ENCODE peak calls at places on chromosomes 12 and 14, in nine cellular contexts. Z is lung; C is GDM1; N is uterus; H is CD8-positive, alpha-beta memory T cell; I is hypothalamus; R is GM19239; P is LoVo; O is GM12865. S is an unnamed sample.

GRCh38 chr14:75449703-75450102 is 21.9 kb downstream of the JDP2 start:
- DNase-seq in C (no peak), Z (no peak), O (no peak), H (no peak), I (no peak), P (no peak), R (no peak), N (no peak), S (no peak)

GRCh38 chr14:85415015-85415712 is 114.8 kb upstream of the FLRT2 start:
- DNase-seq in O (no peak), H (no peak), P (peak; percentile 42), N (peak; percentile 47), I (no peak), C (no peak), R (no peak), Z (peak; percentile 40), S (no peak)

GRCh38 chr12:120180975-120181374 is 13.5 kb downstream of the GCN1 start:
- DNase-seq in O (no peak), P (no peak), R (no peak), H (no peak), N (no peak), C (no peak), I (no peak), Z (no peak), S (no peak)

GRCh38 chr12:32051511-32052299 is 54.9 kb upstream of the BICD1 start:
- DNase-seq in R (no peak), P (peak; percentile 41), Z (no peak), O (no peak), C (peak; percentile 28), N (no peak), H (no peak), I (no peak), S (no peak)

GRCh38 chr14:71647086-71647784 is 285.0 kb upstream of the RGS6 start:
- DNase-seq in R (no peak), N (no peak), Z (peak; percentile 44), H (no peak), O (no peak), C (no peak), I (no peak), P (peak; percentile 38), S (no peak)

GRCh38 chr12:82366182-82366581 is 7.9 kb downstream of the METTL25 start:
- DNase-seq in I (no peak), O (no peak), C (no peak), Z (no peak), N (no peak), P (no peak), R (no peak), H (no peak), S (no peak)

GRCh38 chr14:32367501-32367900 is 38.4 kb downstream of the AKAP6 start:
- DNase-seq in Z (no peak), O (no peak), R (no peak), C (no peak), N (no peak), I (no peak), H (no peak), P (no peak), S (no peak)

GRCh38 chr14:91964724-91965123 is 17.2 kb upstream of the FBLN5 start:
- DNase-seq in R (no peak), C (no peak), N (no peak), I (no peak), O (no peak), Z (no peak), P (no peak), H (no peak), S (no peak)

GRCh38 chr14:53549956-53550355 is 396.8 kb upstream of the DDHD1 start:
- DNase-seq in R (no peak), H (no peak), I (no peak), O (no peak), N (no peak), C (no peak), P (no peak), Z (no peak), S (no peak)

GRCh38 chr12:108193922-108194321 is 64.8 kb downstream of the WSCD2 start:
- DNase-seq in R (peak; percentile 48), N (peak; percentile 31), C (peak; percentile 3), P (peak; percentile 41), Z (peak; percentile 36), I (no peak), H (peak; percentile 9), O (peak; percentile 46), S (peak; percentile 12)

GRCh38 chr12:18261273-18261672 is at the start of gene PIK3C2G:
- DNase-seq in N (no peak), R (no peak), C (no peak), I (no peak), P (no peak), H (no peak), Z (no peak), O (no peak), S (no peak)

GRCh38 chr12:91922139-91922538 is 223.5 kb downstream of the BTG1 start:
- DNase-seq in I (no peak), P (no peak), C (no peak), N (no peak), Z (no peak), H (no peak), R (no peak), O (no peak), S (no peak)

GRCh38 chr14:35883677-35884293 is 57.6 kb downstream of the BRMS1L start:
- DNase-seq in N (no peak), P (peak; percentile 19), O (peak; percentile 56), H (no peak), C (no peak), Z (no peak), R (no peak), I (no peak), S (no peak)

GRCh38 chr12:114668905-114669304 is 15.1 kb downstream of the TBX3 start:
- DNase-seq in H (no peak), P (no peak), Z (no peak), R (no peak), O (no peak), C (no peak), I (no peak), N (no peak), S (no peak)

GRCh38 chr12:115004469-115005146 is 320.6 kb upstream of the TBX3 start:
- DNase-seq in H (no peak), R (no peak), P (no peak), O (no peak), Z (no peak), N (no peak), C (no peak), I (no peak), S (no peak)

GRCh38 chr12:49108958-49109404 is 1.7 kb downstream of the LMBR1L start:
- DNase-seq in O (no peak), P (no peak), C (no peak), N (peak; percentile 88), R (no peak), H (no peak), I (no peak), Z (peak; percentile 66), S (no peak)

GRCh38 chr12:26120561-26121274 is 4.1 kb downstream of the BHLHE41 start:
- DNase-seq in C (no peak), Z (no peak), H (no peak), P (no peak), I (no peak), N (no peak), O (no peak), R (no peak), S (no peak)

GRCh38 chr14:22530101-22530500 is 58.9 kb downstream of the DAD1 start:
- DNase-seq in C (no peak), H (no peak), O (no peak), Z (no peak), I (no peak), R (no peak), N (no peak), P (no peak), S (no peak)

GRCh38 chr14:87181288-87181687 is 811.7 kb downstream of the GALC start:
- DNase-seq in P (no peak), Z (no peak), R (no peak), I (no peak), H (no peak), N (no peak), C (no peak), O (no peak), S (no peak)

GRCh38 chr12:9344540-9344939 is 136.3 kb upstream of the PZP start:
- DNase-seq in H (no peak), R (no peak), I (no peak), P (no peak), O (no peak), Z (no peak), C (no peak), N (no peak), S (no peak)